ENCODE peak calls at places on chromosomes 16 and 17, in five cellular contexts. S is head of caudate nucleus, M is NCI-H1436, K is GM19239, B is endothelial cell of umbilical vein. Z is an unnamed sample.

GRCh38 chr17:49889500-49889899 is 41.6 kb upstream of the TAC4 start:
- DNase-seq in M (no peak), S (no peak), B (no peak), K (no peak), Z (no peak)

GRCh38 chr16:79599837-79600635 is 501 bp downstream of the MAF start:
- DNase-seq in S (peak), B (no peak), M (peak), K (no peak), Z (peak)

GRCh38 chr16:54191592-54191991 is 95.0 kb downstream of the IRX3 start:
- DNase-seq in B (no peak), K (no peak), M (no peak), S (no peak), Z (no peak)

GRCh38 chr16:80084614-80085013 is 456.2 kb upstream of the DYNLRB2 start:
- DNase-seq in M (peak), B (no peak), K (no peak), S (peak), Z (no peak)

GRCh38 chr17:40352779-40353394 is 11.7 kb downstream of the GJD3 start:
- DNase-seq in S (no peak), K (no peak), M (no peak), B (no peak), Z (no peak)

GRCh38 chr17:1882836-1883235 is 53.0 kb downstream of the RPA1 start:
- DNase-seq in M (peak), B (peak), S (peak), K (peak), Z (no peak)

GRCh38 chr17:68981288-68981687 is 26.1 kb upstream of the ABCA8 start:
- DNase-seq in K (no peak), B (peak), M (no peak), S (no peak), Z (no peak)

GRCh38 chr16:89557230-89557935 is 3.1 kb upstream of the RPL13 start:
- DNase-seq in B (peak), K (peak), M (peak), S (peak), Z (peak)

GRCh38 chr17:9230346-9230745 is 209.0 kb downstream of the NTN1 start:
- DNase-seq in K (no peak), B (no peak), S (no peak), M (no peak), Z (no peak)

GRCh38 chr17:60720763-60721531 is 43.3 kb downstream of the BCAS3 start:
- DNase-seq in K (peak), B (peak), S (peak), M (peak), Z (no peak)

GRCh38 chr17:300881-301280 is 51.7 kb downstream of the RPH3AL start:
- DNase-seq in B (no peak), M (no peak), K (no peak), S (no peak), Z (peak)

GRCh38 chr17:15348030-15348429 is 6.6 kb upstream of the TEKT3 start:
- DNase-seq in B (no peak), S (no peak), M (peak), K (no peak), Z (no peak)

GRCh38 chr17:14337596-14338079 is 36.8 kb downstream of the HS3ST3B1 start:
- DNase-seq in K (no peak), S (no peak), B (no peak), M (no peak), Z (no peak)

GRCh38 chr16:73176577-73177013 is 128.7 kb upstream of the ZFHX3 start:
- DNase-seq in K (no peak), S (no peak), B (peak), M (no peak), Z (no peak)

GRCh38 chr17:66354981-66355380 is 52.6 kb downstream of the PRKCA start:
- DNase-seq in M (no peak), S (no peak), K (no peak), B (no peak), Z (no peak)

GRCh38 chr17:7435676-7436555 is 681 bp downstream of the TMEM102 start:
- DNase-seq in M (peak), B (peak), S (no peak), K (no peak), Z (peak)